ENCODE peak calls at places on chromosomes 13 and 19, in eight cellular contexts. J is neural progenitor cell, U is brain pericyte, B is A549, W is coronary artery, F is NCI-H446, M is thoracic aorta, D is Right ventricle myocardium superior. Z is an unnamed sample.

GRCh38 chr13:73224708-73225107 is 165.9 kb downstream of the KLF5 start:
- DNase-seq in J (no peak), U (no peak), B (no peak), W (no peak), F (no peak), M (no peak), D (no peak), Z (no peak)

GRCh38 chr19:29529646-29530548 is 4.1 kb downstream of the VSTM2B start:
- DNase-seq in J (peak; percentile 80), U (no peak), B (no peak), W (no peak), F (no peak), M (no peak), D (peak; percentile 32), Z (peak; percentile 74)

GRCh38 chr19:44803442-44804428 is 5.2 kb upstream of the BCAM start:
- DNase-seq in J (no peak), U (no peak), B (no peak), W (no peak), F (no peak), M (no peak), D (no peak), Z (peak; percentile 24)

GRCh38 chr13:97892717-97893116 is 60.8 kb upstream of the IPO5 start:
- DNase-seq in J (no peak), U (no peak), B (no peak), W (no peak), F (no peak), M (no peak), D (no peak), Z (no peak)

GRCh38 chr13:81929988-81930387 is 1589.1 kb upstream of the SPRY2 start:
- DNase-seq in J (peak; percentile 61), U (no peak), B (no peak), W (no peak), F (no peak), M (no peak), D (no peak), Z (peak; percentile 20)

GRCh38 chr13:25811506-25811905 is 240.3 kb downstream of the SHISA2 start:
- DNase-seq in J (no peak), U (no peak), B (no peak), W (no peak), F (no peak), M (no peak), D (no peak), Z (no peak)

GRCh38 chr13:60326273-60326672 is 70.7 kb upstream of the TDRD3 start:
- DNase-seq in J (no peak), U (no peak), B (no peak), W (no peak), F (no peak), M (no peak), D (no peak), Z (no peak)

GRCh38 chr13:28659611-28659970 is 661 bp downstream of the POMP start:
- DNase-seq in J (no peak), U (no peak), B (no peak), W (no peak), F (no peak), M (no peak), D (no peak), Z (no peak)

GRCh38 chr19:17450264-17451075 is 2.0 kb upstream of the TMEM221 start:
- DNase-seq in J (no peak), U (no peak), B (no peak), W (no peak), F (no peak), M (no peak), D (no peak), Z (no peak)

GRCh38 chr13:23654111-23655110 is 84.2 kb downstream of the TNFRSF19 start:
- DNase-seq in J (no peak), U (no peak), B (no peak), W (no peak), F (no peak), M (no peak), D (peak; percentile 61), Z (no peak)

GRCh38 chr13:81686877-81687276 is 1346.0 kb upstream of the SPRY2 start:
- DNase-seq in J (no peak), U (no peak), B (no peak), W (no peak), F (no peak), M (no peak), D (no peak), Z (no peak)

GRCh38 chr19:38661166-38661565 is 13.7 kb downstream of the ACTN4 start:
- DNase-seq in J (no peak), U (no peak), B (no peak), W (no peak), F (no peak), M (no peak), D (no peak), Z (no peak)

GRCh38 chr13:75825599-75825998 is 189.5 kb downstream of the LMO7 start:
- DNase-seq in J (no peak), U (no peak), B (no peak), W (no peak), F (no peak), M (no peak), D (no peak), Z (no peak)

GRCh38 chr13:24087611-24088235 is 72.8 kb upstream of the SPATA13 start:
- DNase-seq in J (no peak), U (no peak), B (no peak), W (no peak), F (no peak), M (no peak), D (peak; percentile 47), Z (no peak)

GRCh38 chr19:33205110-33205509 is 11.0 kb downstream of the LRP3 start:
- DNase-seq in J (no peak), U (no peak), B (no peak), W (no peak), F (no peak), M (no peak), D (no peak), Z (no peak)

GRCh38 chr13:98364648-98365047 is 187.6 kb upstream of the RNF113B start:
- DNase-seq in J (no peak), U (no peak), B (no peak), W (no peak), F (no peak), M (no peak), D (no peak), Z (no peak)

Z was measured in iPS-NIHi11.